ENCODE peak calls at places on chromosomes 3 and 15, in nine cellular contexts. X is mesothelial cell of epicardium; J is stimulated activated CD4-positive, alpha-beta T cell treated with anti-CD3 and anti-CD28 coated beads, Interleukin-4, amount 100 ng/mL, for 48 hours; N is LoVo; T is HS-27A; F is activated naive CD8-positive, alpha-beta T cell treated with anti-CD3 and anti-CD28 coated beads, Interleukin-2, amount 50 U/mL, for 24 hours; P is mesendoderm; Y is HEK293T; I is pancreas. B is an unnamed sample.

GRCh38 chr15:93359037-93359779 is 270.2 kb upstream of the RGMA start:
- DNase-seq in T (no peak), X (no peak), P (no peak), N (no peak), F (no peak), J (no peak), I (no peak), Y (no peak), B (no peak)

GRCh38 chr15:62444104-62445027 is 279.3 kb upstream of the C2CD4B start:
- DNase-seq in F (peak; percentile 3), X (no peak), P (no peak), J (peak; percentile 4), Y (no peak), T (peak; percentile 92), I (no peak), N (no peak), B (no peak)

GRCh38 chr15:92077353-92078080 is 224.0 kb downstream of the SLCO3A1 start:
- DNase-seq in N (peak; percentile 75), Y (peak; percentile 65), J (peak; percentile 52), T (peak; percentile 11), P (peak; percentile 88), I (peak; percentile 66), F (peak; percentile 69), X (peak; percentile 73), B (peak; percentile 84)

GRCh38 chr3:164230385-164231094 is 847.8 kb downstream of the SI start:
- DNase-seq in Y (no peak), X (no peak), J (no peak), N (no peak), I (no peak), P (no peak), F (no peak), T (no peak), B (no peak)

GRCh38 chr3:39812537-39812936 is 3.1 kb downstream of the MYRIP start:
- DNase-seq in P (peak; percentile 31), F (no peak), N (no peak), I (peak; percentile 25), J (no peak), T (no peak), Y (no peak), X (no peak), B (peak; percentile 53)

GRCh38 chr3:49841126-49841525 is 15.2 kb downstream of the TRAIP start:
- DNase-seq in Y (peak; percentile 31), F (peak; percentile 18), X (no peak), I (no peak), N (no peak), T (no peak), J (no peak), P (peak; percentile 69), B (peak; percentile 41)

GRCh38 chr15:32901192-32901591 is 183.4 kb downstream of the GREM1 start:
- DNase-seq in P (no peak), X (no peak), T (no peak), J (no peak), I (no peak), N (no peak), Y (no peak), F (no peak), B (no peak)

GRCh38 chr15:52798529-52799101 is 8.5 kb upstream of the ONECUT1 start:
- DNase-seq in N (no peak), J (no peak), X (no peak), I (no peak), T (no peak), Y (no peak), P (peak; percentile 47), F (no peak), B (no peak)

GRCh38 chr3:67083277-67083676 is 85.2 kb downstream of the KBTBD8 start:
- DNase-seq in T (peak; percentile 23), J (peak; percentile 5), N (no peak), P (no peak), F (peak; percentile 43), X (no peak), Y (no peak), I (no peak), B (no peak)

GRCh38 chr15:83164409-83165404 is 42.9 kb downstream of the HDGFL3 start:
- DNase-seq in T (peak; percentile 15), F (no peak), Y (no peak), X (no peak), J (no peak), P (no peak), N (no peak), I (no peak), B (no peak)

GRCh38 chr3:108099679-108100428 is 9.0 kb upstream of the CD47 start:
- DNase-seq in X (no peak), F (peak; percentile 67), J (no peak), T (no peak), Y (no peak), I (no peak), P (no peak), N (no peak), B (no peak)

GRCh38 chr3:33001889-33002288 is 50.4 kb downstream of the CCR4 start:
- DNase-seq in Y (no peak), T (no peak), P (no peak), N (no peak), J (no peak), I (no peak), X (no peak), F (no peak), B (no peak)

GRCh38 chr3:118809696-118810498 is 224.7 kb downstream of the IGSF11 start:
- DNase-seq in J (no peak), X (no peak), T (no peak), N (no peak), P (no peak), I (no peak), F (no peak), Y (no peak), B (no peak)

GRCh38 chr3:64304996-64305395 is 79.7 kb upstream of the PRICKLE2 start:
- DNase-seq in P (no peak), J (no peak), X (no peak), T (no peak), I (no peak), F (no peak), Y (no peak), N (no peak), B (no peak)

B was measured in cerebellar cortex.